ENCODE peak calls at places on chromosome 9, in six cellular contexts. A is heart right ventricle; G is fibroblast of lung; H is tibial artery; J is esophagus squamous epithelium; E is CD8-positive, alpha-beta T cell. I is an unnamed sample.

GRCh38 chr9:121268598-121269029 is 652 bp downstream of the GSN start:
- DNase-seq in A (no peak), G (no peak), H (no peak), J (no peak), E (no peak), I (no peak)

GRCh38 chr9:13431137-13431536 is 151.6 kb upstream of the MPDZ start:
- DNase-seq in A (no peak), G (no peak), H (no peak), J (no peak), E (no peak), I (no peak)

GRCh38 chr9:109918359-109919163 is 138.6 kb downstream of the PALM2AKAP2 start:
- DNase-seq in A (no peak), G (peak; percentile 73), H (no peak), J (no peak), E (no peak), I (peak; percentile 6)

GRCh38 chr9:115382865-115383264 is 264.9 kb upstream of the TNC start:
- DNase-seq in A (no peak), G (no peak), H (no peak), J (no peak), E (no peak), I (no peak)

GRCh38 chr9:137776306-137776995 is 101.1 kb upstream of the CACNA1B start:
- DNase-seq in A (no peak), G (no peak), H (no peak), J (no peak), E (no peak), I (no peak)

GRCh38 chr9:88007291-88007650 is 32.9 kb upstream of the CDK20 start:
- DNase-seq in A (no peak), G (no peak), H (no peak), J (no peak), E (no peak), I (peak; percentile 45)

GRCh38 chr9:124411514-124412227 is 3.6 kb downstream of the PSMB7 start:
- DNase-seq in A (no peak), G (peak; percentile 94), H (no peak), J (no peak), E (no peak), I (no peak)

GRCh38 chr9:121183666-121184423 is 17.8 kb downstream of the RAB14 start:
- DNase-seq in A (no peak), G (no peak), H (no peak), J (no peak), E (no peak), I (no peak)

GRCh38 chr9:37486256-37486615 is 488 bp downstream of the POLR1E start:
- DNase-seq in A (no peak), G (no peak), H (no peak), J (no peak), E (no peak), I (no peak)

GRCh38 chr9:76571288-76572204 is 112.6 kb downstream of the GCNT1 start:
- DNase-seq in A (no peak), G (peak; percentile 37), H (no peak), J (no peak), E (no peak), I (no peak)

GRCh38 chr9:93814561-93814960 is 140.6 kb downstream of the BARX1 start:
- DNase-seq in A (no peak), G (no peak), H (no peak), J (no peak), E (no peak), I (no peak)

GRCh38 chr9:35515766-35516165 is 25.9 kb downstream of the RUSC2 start:
- DNase-seq in A (no peak), G (no peak), H (no peak), J (no peak), E (no peak), I (no peak)
- H3K4me1 ChIP-seq in A (peaks cover 61% of the 10 kb centered on the region), G (peaks cover 50% of the 10 kb centered on the region), H (peaks cover 72% of the 10 kb centered on the region), J (peaks cover 66% of the 10 kb centered on the region), E (no peaks in the 10 kb centered on the region), I (no peaks in the 10 kb centered on the region)

DNA sequence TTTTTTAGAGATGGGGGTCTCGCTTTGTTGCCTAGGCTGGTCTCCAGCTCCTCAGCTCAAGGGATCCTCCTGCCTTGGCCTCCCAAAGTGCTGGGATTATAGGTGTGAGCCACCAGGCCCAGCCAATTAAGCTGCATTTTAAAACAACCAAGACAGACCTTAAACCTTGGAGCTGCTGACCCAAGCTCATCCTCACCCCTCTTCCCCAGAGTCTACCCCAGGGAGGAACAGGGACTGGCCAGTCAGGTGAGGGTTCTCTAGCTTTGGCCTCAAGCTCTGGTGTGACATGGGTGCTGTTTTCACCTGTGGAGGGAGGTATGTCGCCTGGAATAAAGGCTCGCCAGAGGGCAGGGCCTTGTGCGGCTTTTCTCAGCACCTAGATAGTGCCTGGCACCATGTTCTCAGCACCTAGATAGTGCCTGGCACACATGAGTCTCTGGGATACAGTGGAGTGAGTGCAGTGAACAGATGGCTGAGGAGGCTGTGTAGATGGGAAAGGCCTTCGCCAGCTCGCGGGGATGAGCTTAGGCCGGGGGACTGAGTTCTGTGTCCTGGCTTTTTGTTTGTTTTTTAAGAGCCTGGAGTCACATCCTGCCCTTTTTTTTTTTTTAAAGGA is 7.4 kb downstream of the CDK9 start:
- DNase-seq in A (no peak), G (peak; percentile 50), H (no peak), J (no peak), E (no peak), I (no peak)
- H3K4me3 ChIP-seq in A (no peak overlapping the region), G (no peak overlapping the region), H (no peak overlapping the region), J (no peak overlapping the region), E (no peak overlapping the region), I (no peak overlapping the region)

GRCh38 chr9:89312154-89312616 is 1.2 kb downstream of the CKS2 start:
- DNase-seq in A (no peak), G (peak; percentile 40), H (no peak), J (no peak), E (no peak), I (no peak)

GRCh38 chr9:89315482-89315881 is 2.8 kb upstream of the SECISBP2 start:
- DNase-seq in A (no peak), G (no peak), H (no peak), J (no peak), E (no peak), I (no peak)

GRCh38 chr9:89314955-89315354 is 3.3 kb upstream of the SECISBP2 start:
- DNase-seq in A (no peak), G (no peak), H (no peak), J (no peak), E (no peak), I (no peak)

GRCh38 chr9:89311346-89312153 is 555 bp downstream of the CKS2 start:
- DNase-seq in A (peak; percentile 8), G (no peak), H (no peak), J (no peak), E (no peak), I (no peak)

DNA sequence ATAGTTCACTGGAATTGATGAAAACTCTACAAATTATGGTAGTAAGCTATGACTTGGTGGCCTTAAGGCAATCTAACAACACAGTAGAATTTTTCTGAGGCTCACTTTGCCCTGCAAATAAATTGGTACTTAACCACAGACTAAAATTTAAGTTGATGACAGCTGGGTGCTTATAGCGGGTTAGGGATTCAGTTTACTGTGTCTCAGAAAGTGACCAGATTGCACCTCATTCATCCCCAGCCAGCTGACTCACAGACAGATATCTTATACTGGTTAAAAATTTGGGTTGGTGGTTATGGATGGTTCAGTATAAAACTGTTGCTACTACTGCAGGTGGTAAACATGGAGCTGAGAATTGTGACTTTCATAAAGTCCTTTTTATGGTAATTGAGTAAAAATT is 2.8 kb downstream of the CKS2 start:
- DNase-seq in A (no peak), G (no peak), H (no peak), J (no peak), E (no peak), I (no peak)
- H3K27ac ChIP-seq in A (no peak overlapping the region), G (peak overlapping the region; percentile 46), H (no peak overlapping the region), J (no peak overlapping the region), E (no peak overlapping the region), I (no peak overlapping the region)

GRCh38 chr9:24801344-24801743 is 255.6 kb upstream of the IZUMO3 start:
- DNase-seq in A (no peak), G (no peak), H (no peak), J (no peak), E (no peak), I (no peak)
- H3K4me1 ChIP-seq in A (no peaks in the 10 kb centered on the region), G (no peaks in the 10 kb centered on the region), H (no peaks in the 10 kb centered on the region), J (no peaks in the 10 kb centered on the region), E (no peaks in the 10 kb centered on the region), I (no peaks in the 10 kb centered on the region)

DNA sequence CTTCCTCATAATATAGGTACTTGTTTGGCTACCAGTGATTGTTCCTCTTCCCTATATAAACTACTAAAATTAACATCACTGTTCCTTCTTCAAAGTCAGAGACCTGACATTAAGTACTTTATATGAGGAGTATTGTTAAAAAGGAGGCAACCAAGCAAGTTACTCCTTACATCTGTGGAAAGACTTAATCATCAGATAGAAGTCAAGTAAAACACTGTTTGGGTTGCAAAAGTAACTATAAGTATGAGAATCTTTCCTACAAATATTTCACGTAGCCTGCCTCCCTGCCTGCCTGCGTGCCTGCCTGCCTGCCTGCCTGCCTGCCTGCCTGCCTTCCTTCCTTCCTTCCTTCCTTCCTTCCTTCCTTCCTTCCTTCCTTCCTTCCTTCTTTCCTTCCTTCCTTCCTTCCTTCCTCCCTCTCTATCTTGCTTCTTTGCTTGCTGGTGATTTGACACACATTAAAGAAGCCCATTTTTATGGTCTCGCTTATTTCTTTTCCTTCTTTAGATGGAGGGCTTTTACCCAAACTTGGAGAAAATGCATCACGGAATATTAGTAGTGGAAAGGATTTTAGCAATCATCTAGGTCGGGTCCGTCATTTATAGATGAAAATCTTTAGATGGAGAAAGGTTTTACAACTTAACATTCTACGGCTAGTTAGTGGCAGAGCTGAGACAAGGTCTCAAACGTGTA is 3.2 kb downstream of the CER1 start:
- DNase-seq in A (no peak), G (no peak), H (no peak), J (no peak), E (no peak), I (no peak)
- H3K4me3 ChIP-seq in A (no peak overlapping the region), G (no peak overlapping the region), H (no peak overlapping the region), J (no peak overlapping the region), E (no peak overlapping the region), I (no peak overlapping the region)

GRCh38 chr9:116941266-116941665 is 254.2 kb downstream of the TRIM32 start:
- DNase-seq in A (no peak), G (no peak), H (no peak), J (no peak), E (no peak), I (no peak)
- H3K27ac ChIP-seq in A (no peak overlapping the region), G (no peak overlapping the region), H (no peak overlapping the region), J (no peak overlapping the region), E (no peak overlapping the region), I (no peak overlapping the region)